ENCODE peak calls at places on chromosome 6, in seven cellular contexts. One of them, this sample, is unnamed.

GRCh38 chr6:45613678-45614077 is 235.9 kb upstream of the SUPT3H start:
- DNase-seq in A172: no peak
- DNase-seq in mesothelial cell of epicardium: no peak
- DNase-seq in mammary epithelial cell: peak
- DNase-seq in stimulated activated CD8-positive, alpha-beta memory T cell treated with anti-CD3 and anti-CD28 coated beads, Interleukin-4, amount 100 ng/mL, for 24 hours: no peak
- DNase-seq in fibroblast of mammary gland: peak
- DNase-seq in dorsolateral prefrontal cortex: no peak
- DNase-seq in this sample: peak

GRCh38 chr6:137817219-137817618 is 49.8 kb upstream of the TNFAIP3 start:
- DNase-seq in mesothelial cell of epicardium: no peak
- DNase-seq in A172: no peak
- DNase-seq in stimulated activated CD8-positive, alpha-beta memory T cell treated with anti-CD3 and anti-CD28 coated beads, Interleukin-4, amount 100 ng/mL, for 24 hours: no peak
- DNase-seq in dorsolateral prefrontal cortex: no peak
- DNase-seq in mammary epithelial cell: no peak
- DNase-seq in fibroblast of mammary gland: no peak
- DNase-seq in this sample: no peak

GRCh38 chr6:104642871-104643270 is 216.8 kb downstream of the HACE1 start:
- DNase-seq in A172: peak
- DNase-seq in stimulated activated CD8-positive, alpha-beta memory T cell treated with anti-CD3 and anti-CD28 coated beads, Interleukin-4, amount 100 ng/mL, for 24 hours: no peak
- DNase-seq in mesothelial cell of epicardium: no peak
- DNase-seq in mammary epithelial cell: no peak
- DNase-seq in dorsolateral prefrontal cortex: no peak
- DNase-seq in fibroblast of mammary gland: peak
- DNase-seq in this sample: no peak

GRCh38 chr6:19892250-19892649 is 55.1 kb downstream of the ID4 start:
- DNase-seq in dorsolateral prefrontal cortex: no peak
- DNase-seq in mammary epithelial cell: peak
- DNase-seq in A172: peak
- DNase-seq in stimulated activated CD8-positive, alpha-beta memory T cell treated with anti-CD3 and anti-CD28 coated beads, Interleukin-4, amount 100 ng/mL, for 24 hours: no peak
- DNase-seq in mesothelial cell of epicardium: peak
- DNase-seq in fibroblast of mammary gland: no peak
- DNase-seq in this sample: no peak

GRCh38 chr6:31145386-31145785 is 6.5 kb upstream of the PSORS1C2 start:
- DNase-seq in dorsolateral prefrontal cortex: no peak
- DNase-seq in fibroblast of mammary gland: no peak
- DNase-seq in stimulated activated CD8-positive, alpha-beta memory T cell treated with anti-CD3 and anti-CD28 coated beads, Interleukin-4, amount 100 ng/mL, for 24 hours: no peak
- DNase-seq in mesothelial cell of epicardium: no peak
- DNase-seq in mammary epithelial cell: no peak
- DNase-seq in A172: no peak
- DNase-seq in this sample: no peak

GRCh38 chr6:72218125-72218524 is 331.8 kb downstream of the RIMS1 start:
- DNase-seq in A172: peak
- DNase-seq in mesothelial cell of epicardium: no peak
- DNase-seq in mammary epithelial cell: peak
- DNase-seq in dorsolateral prefrontal cortex: peak
- DNase-seq in stimulated activated CD8-positive, alpha-beta memory T cell treated with anti-CD3 and anti-CD28 coated beads, Interleukin-4, amount 100 ng/mL, for 24 hours: no peak
- DNase-seq in fibroblast of mammary gland: peak
- DNase-seq in this sample: no peak

GRCh38 chr6:35311390-35312075 is 13.9 kb downstream of the DEF6 start:
- DNase-seq in fibroblast of mammary gland: no peak
- DNase-seq in mesothelial cell of epicardium: no peak
- DNase-seq in A172: no peak
- DNase-seq in mammary epithelial cell: no peak
- DNase-seq in stimulated activated CD8-positive, alpha-beta memory T cell treated with anti-CD3 and anti-CD28 coated beads, Interleukin-4, amount 100 ng/mL, for 24 hours: no peak
- DNase-seq in dorsolateral prefrontal cortex: no peak
- DNase-seq in this sample: no peak

GRCh38 chr6:70310063-70310694 is 7.3 kb upstream of the COL9A1 start:
- DNase-seq in mesothelial cell of epicardium: no peak
- DNase-seq in A172: peak
- DNase-seq in fibroblast of mammary gland: peak
- DNase-seq in dorsolateral prefrontal cortex: no peak
- DNase-seq in mammary epithelial cell: peak
- DNase-seq in stimulated activated CD8-positive, alpha-beta memory T cell treated with anti-CD3 and anti-CD28 coated beads, Interleukin-4, amount 100 ng/mL, for 24 hours: no peak
- DNase-seq in this sample: no peak

GRCh38 chr6:44075137-44076015 is 51.9 kb downstream of the MRPL14 start:
- DNase-seq in mesothelial cell of epicardium: no peak
- DNase-seq in fibroblast of mammary gland: no peak
- DNase-seq in mammary epithelial cell: no peak
- DNase-seq in dorsolateral prefrontal cortex: no peak
- DNase-seq in stimulated activated CD8-positive, alpha-beta memory T cell treated with anti-CD3 and anti-CD28 coated beads, Interleukin-4, amount 100 ng/mL, for 24 hours: no peak
- DNase-seq in A172: no peak
- DNase-seq in this sample: no peak

GRCh38 chr6:157762636-157763035 is 60.4 kb upstream of the SNX9 start:
- DNase-seq in mammary epithelial cell: no peak
- DNase-seq in stimulated activated CD8-positive, alpha-beta memory T cell treated with anti-CD3 and anti-CD28 coated beads, Interleukin-4, amount 100 ng/mL, for 24 hours: no peak
- DNase-seq in dorsolateral prefrontal cortex: no peak
- DNase-seq in fibroblast of mammary gland: peak
- DNase-seq in mesothelial cell of epicardium: no peak
- DNase-seq in A172: no peak
- DNase-seq in this sample: no peak

GRCh38 chr6:167573461-167574215 is 248.8 kb downstream of the TTLL2 start:
- DNase-seq in fibroblast of mammary gland: no peak
- DNase-seq in stimulated activated CD8-positive, alpha-beta memory T cell treated with anti-CD3 and anti-CD28 coated beads, Interleukin-4, amount 100 ng/mL, for 24 hours: no peak
- DNase-seq in A172: no peak
- DNase-seq in dorsolateral prefrontal cortex: no peak
- DNase-seq in mammary epithelial cell: no peak
- DNase-seq in mesothelial cell of epicardium: no peak
- DNase-seq in this sample: no peak

GRCh38 chr6:54076159-54076789 is 35.0 kb upstream of the MLIP start:
- DNase-seq in fibroblast of mammary gland: no peak
- DNase-seq in stimulated activated CD8-positive, alpha-beta memory T cell treated with anti-CD3 and anti-CD28 coated beads, Interleukin-4, amount 100 ng/mL, for 24 hours: no peak
- DNase-seq in mammary epithelial cell: no peak
- DNase-seq in mesothelial cell of epicardium: no peak
- DNase-seq in dorsolateral prefrontal cortex: no peak
- DNase-seq in A172: no peak
- DNase-seq in this sample: no peak

GRCh38 chr6:160005861-160006540 is 37.1 kb downstream of the IGF2R start:
- DNase-seq in dorsolateral prefrontal cortex: no peak
- DNase-seq in mesothelial cell of epicardium: no peak
- DNase-seq in stimulated activated CD8-positive, alpha-beta memory T cell treated with anti-CD3 and anti-CD28 coated beads, Interleukin-4, amount 100 ng/mL, for 24 hours: no peak
- DNase-seq in A172: no peak
- DNase-seq in fibroblast of mammary gland: peak
- DNase-seq in mammary epithelial cell: peak
- DNase-seq in this sample: peak

GRCh38 chr6:53032853-53033252 is 32.4 kb upstream of the FBXO9 start:
- DNase-seq in mesothelial cell of epicardium: no peak
- DNase-seq in A172: no peak
- DNase-seq in dorsolateral prefrontal cortex: no peak
- DNase-seq in fibroblast of mammary gland: peak
- DNase-seq in stimulated activated CD8-positive, alpha-beta memory T cell treated with anti-CD3 and anti-CD28 coated beads, Interleukin-4, amount 100 ng/mL, for 24 hours: no peak
- DNase-seq in mammary epithelial cell: no peak
- DNase-seq in this sample: no peak

GRCh38 chr6:37265031-37265430 is 7.1 kb upstream of the TMEM217 start:
- DNase-seq in dorsolateral prefrontal cortex: no peak
- DNase-seq in stimulated activated CD8-positive, alpha-beta memory T cell treated with anti-CD3 and anti-CD28 coated beads, Interleukin-4, amount 100 ng/mL, for 24 hours: no peak
- DNase-seq in A172: no peak
- DNase-seq in mesothelial cell of epicardium: no peak
- DNase-seq in fibroblast of mammary gland: no peak
- DNase-seq in mammary epithelial cell: no peak
- DNase-seq in this sample: no peak

GRCh38 chr6:33313105-33313708 is 671 bp downstream of the TAPBP start:
- DNase-seq in dorsolateral prefrontal cortex: peak
- DNase-seq in mesothelial cell of epicardium: no peak
- DNase-seq in A172: no peak
- DNase-seq in mammary epithelial cell: peak
- DNase-seq in stimulated activated CD8-positive, alpha-beta memory T cell treated with anti-CD3 and anti-CD28 coated beads, Interleukin-4, amount 100 ng/mL, for 24 hours: peak
- DNase-seq in fibroblast of mammary gland: no peak
- DNase-seq in this sample: peak

GRCh38 chr6:99349620-99350141 is at the start of gene FAXC:
- DNase-seq in stimulated activated CD8-positive, alpha-beta memory T cell treated with anti-CD3 and anti-CD28 coated beads, Interleukin-4, amount 100 ng/mL, for 24 hours: no peak
- DNase-seq in mammary epithelial cell: peak
- DNase-seq in mesothelial cell of epicardium: peak
- DNase-seq in A172: no peak
- DNase-seq in fibroblast of mammary gland: no peak
- DNase-seq in dorsolateral prefrontal cortex: peak
- DNase-seq in this sample: no peak

GRCh38 chr6:36581716-36582115 is 12.4 kb upstream of the SRSF3 start:
- DNase-seq in A172: no peak
- DNase-seq in mesothelial cell of epicardium: no peak
- DNase-seq in dorsolateral prefrontal cortex: no peak
- DNase-seq in mammary epithelial cell: no peak
- DNase-seq in fibroblast of mammary gland: no peak
- DNase-seq in stimulated activated CD8-positive, alpha-beta memory T cell treated with anti-CD3 and anti-CD28 coated beads, Interleukin-4, amount 100 ng/mL, for 24 hours: no peak
- DNase-seq in this sample: no peak

GRCh38 chr6:107202876-107203468 is 87.7 kb upstream of the BEND3 start:
- DNase-seq in fibroblast of mammary gland: no peak
- DNase-seq in stimulated activated CD8-positive, alpha-beta memory T cell treated with anti-CD3 and anti-CD28 coated beads, Interleukin-4, amount 100 ng/mL, for 24 hours: no peak
- DNase-seq in dorsolateral prefrontal cortex: no peak
- DNase-seq in mammary epithelial cell: no peak
- DNase-seq in mesothelial cell of epicardium: no peak
- DNase-seq in A172: no peak
- DNase-seq in this sample: no peak

GRCh38 chr6:50143011-50143719 is 93.4 kb upstream of the DEFB112 start:
- DNase-seq in fibroblast of mammary gland: no peak
- DNase-seq in mesothelial cell of epicardium: no peak
- DNase-seq in mammary epithelial cell: no peak
- DNase-seq in stimulated activated CD8-positive, alpha-beta memory T cell treated with anti-CD3 and anti-CD28 coated beads, Interleukin-4, amount 100 ng/mL, for 24 hours: no peak
- DNase-seq in dorsolateral prefrontal cortex: no peak
- DNase-seq in A172: peak
- DNase-seq in this sample: no peak

GRCh38 chr6:97195117-97195516 is 87.9 kb downstream of the MMS22L start:
- DNase-seq in dorsolateral prefrontal cortex: peak
- DNase-seq in mesothelial cell of epicardium: no peak
- DNase-seq in A172: no peak
- DNase-seq in mammary epithelial cell: no peak
- DNase-seq in fibroblast of mammary gland: peak
- DNase-seq in stimulated activated CD8-positive, alpha-beta memory T cell treated with anti-CD3 and anti-CD28 coated beads, Interleukin-4, amount 100 ng/mL, for 24 hours: no peak
- DNase-seq in this sample: no peak

GRCh38 chr6:53857318-53858094 is 62.7 kb downstream of the LRRC1 start:
- DNase-seq in dorsolateral prefrontal cortex: no peak
- DNase-seq in mammary epithelial cell: peak
- DNase-seq in mesothelial cell of epicardium: no peak
- DNase-seq in fibroblast of mammary gland: no peak
- DNase-seq in A172: no peak
- DNase-seq in stimulated activated CD8-positive, alpha-beta memory T cell treated with anti-CD3 and anti-CD28 coated beads, Interleukin-4, amount 100 ng/mL, for 24 hours: no peak
- DNase-seq in this sample: no peak

GRCh38 chr6:17289491-17290106 is 8.4 kb downstream of the RBM24 start:
- DNase-seq in stimulated activated CD8-positive, alpha-beta memory T cell treated with anti-CD3 and anti-CD28 coated beads, Interleukin-4, amount 100 ng/mL, for 24 hours: no peak
- DNase-seq in fibroblast of mammary gland: peak
- DNase-seq in A172: no peak
- DNase-seq in dorsolateral prefrontal cortex: no peak
- DNase-seq in mammary epithelial cell: no peak
- DNase-seq in mesothelial cell of epicardium: no peak
- DNase-seq in this sample: peak

GRCh38 chr6:15522026-15522425 is 140.8 kb downstream of the DTNBP1 start:
- DNase-seq in dorsolateral prefrontal cortex: no peak
- DNase-seq in stimulated activated CD8-positive, alpha-beta memory T cell treated with anti-CD3 and anti-CD28 coated beads, Interleukin-4, amount 100 ng/mL, for 24 hours: no peak
- DNase-seq in mammary epithelial cell: no peak
- DNase-seq in fibroblast of mammary gland: no peak
- DNase-seq in mesothelial cell of epicardium: no peak
- DNase-seq in A172: no peak
- DNase-seq in this sample: no peak

GRCh38 chr6:160933256-160933655 is 58.3 kb upstream of the MAP3K4 start:
- DNase-seq in stimulated activated CD8-positive, alpha-beta memory T cell treated with anti-CD3 and anti-CD28 coated beads, Interleukin-4, amount 100 ng/mL, for 24 hours: no peak
- DNase-seq in mammary epithelial cell: no peak
- DNase-seq in dorsolateral prefrontal cortex: no peak
- DNase-seq in A172: no peak
- DNase-seq in fibroblast of mammary gland: no peak
- DNase-seq in mesothelial cell of epicardium: no peak
- DNase-seq in this sample: peak

GRCh38 chr6:41629128-41629527 is 9.1 kb upstream of the MDFI start:
- DNase-seq in mesothelial cell of epicardium: no peak
- DNase-seq in A172: no peak
- DNase-seq in mammary epithelial cell: no peak
- DNase-seq in stimulated activated CD8-positive, alpha-beta memory T cell treated with anti-CD3 and anti-CD28 coated beads, Interleukin-4, amount 100 ng/mL, for 24 hours: no peak
- DNase-seq in dorsolateral prefrontal cortex: no peak
- DNase-seq in fibroblast of mammary gland: no peak
- DNase-seq in this sample: no peak